ENCODE peak calls at places on chromosomes 4 and X, in seven cellular contexts. One of them, this sample, is unnamed.

GRCh38 chrX:100926453-100926852 is 2.3 kb downstream of the XKRX start:
- DNase-seq in substantia nigra: no peak
- DNase-seq in nucleus accumbens: no peak
- DNase-seq in myocyte: no peak
- DNase-seq in colonic mucosa: no peak
- DNase-seq in CD8-positive, alpha-beta memory T cell: no peak
- DNase-seq in Daoy: no peak
- DNase-seq in this sample: no peak

GRCh38 chr4:41852229-41852628 is 83.0 kb upstream of the TMEM33 start:
- DNase-seq in substantia nigra: no peak
- DNase-seq in Daoy: no peak
- DNase-seq in CD8-positive, alpha-beta memory T cell: no peak
- DNase-seq in myocyte: no peak
- DNase-seq in nucleus accumbens: no peak
- DNase-seq in colonic mucosa: no peak
- DNase-seq in this sample: no peak

GRCh38 chr4:75634281-75634680 is 4.0 kb upstream of the CDKL2 start:
- DNase-seq in substantia nigra: no peak
- DNase-seq in nucleus accumbens: no peak
- DNase-seq in Daoy: peak; percentile 16
- DNase-seq in colonic mucosa: no peak
- DNase-seq in CD8-positive, alpha-beta memory T cell: no peak
- DNase-seq in myocyte: no peak
- DNase-seq in this sample: no peak

GRCh38 chrX:129997081-129997480 is 14.6 kb downstream of the BCORL1 start:
- DNase-seq in colonic mucosa: no peak
- DNase-seq in substantia nigra: no peak
- DNase-seq in nucleus accumbens: no peak
- DNase-seq in Daoy: no peak
- DNase-seq in CD8-positive, alpha-beta memory T cell: no peak
- DNase-seq in myocyte: no peak
- DNase-seq in this sample: no peak

GRCh38 chrX:129934461-129934860 is 28.5 kb downstream of the UTP14A start:
- DNase-seq in substantia nigra: no peak
- DNase-seq in Daoy: no peak
- DNase-seq in colonic mucosa: no peak
- DNase-seq in nucleus accumbens: peak; percentile 17
- DNase-seq in myocyte: no peak
- DNase-seq in CD8-positive, alpha-beta memory T cell: no peak
- DNase-seq in this sample: peak; percentile 5

GRCh38 chr4:166174717-166175510 is 301.9 kb downstream of the TLL1 start:
- DNase-seq in nucleus accumbens: no peak
- DNase-seq in myocyte: no peak
- DNase-seq in substantia nigra: no peak
- DNase-seq in CD8-positive, alpha-beta memory T cell: no peak
- DNase-seq in colonic mucosa: no peak
- DNase-seq in Daoy: peak; percentile 15
- DNase-seq in this sample: no peak

GRCh38 chr4:15413623-15414019 is 14.2 kb upstream of the C1QTNF7 start:
- DNase-seq in myocyte: no peak
- DNase-seq in CD8-positive, alpha-beta memory T cell: no peak
- DNase-seq in Daoy: no peak
- DNase-seq in substantia nigra: no peak
- DNase-seq in nucleus accumbens: no peak
- DNase-seq in colonic mucosa: no peak
- DNase-seq in this sample: no peak

GRCh38 chr4:173167793-173168395 is 717 bp upstream of the GALNT7 start:
- DNase-seq in colonic mucosa: peak; percentile 66
- DNase-seq in substantia nigra: no peak
- DNase-seq in myocyte: no peak
- DNase-seq in nucleus accumbens: no peak
- DNase-seq in Daoy: peak; percentile 60
- DNase-seq in CD8-positive, alpha-beta memory T cell: peak; percentile 1
- DNase-seq in this sample: peak; percentile 39

GRCh38 chr4:8846046-8846720 is 25.5 kb downstream of the HMX1 start:
- DNase-seq in nucleus accumbens: no peak
- DNase-seq in myocyte: no peak
- DNase-seq in colonic mucosa: no peak
- DNase-seq in substantia nigra: no peak
- DNase-seq in CD8-positive, alpha-beta memory T cell: no peak
- DNase-seq in Daoy: no peak
- DNase-seq in this sample: no peak